ENCODE peak calls at places on chromosomes 2 and 18, in eight cellular contexts. One of them, this sample, is unnamed.

GRCh38 chr2:118097657-118098056 is 9.4 kb downstream of the INSIG2 start:
- DNase-seq in neural progenitor cell: no peak
- DNase-seq in GM23338: no peak
- DNase-seq in PC-3: peak
- DNase-seq in hepatocyte: no peak
- DNase-seq in MM.1S: no peak
- DNase-seq in HCT116: no peak
- DNase-seq in SK-N-SH: no peak
- DNase-seq in this sample: no peak

GRCh38 chr2:29110916-29111315 is 4.3 kb upstream of the CLIP4 start:
- DNase-seq in neural progenitor cell: no peak
- DNase-seq in GM23338: no peak
- DNase-seq in PC-3: peak
- DNase-seq in hepatocyte: peak
- DNase-seq in MM.1S: peak
- DNase-seq in HCT116: no peak
- DNase-seq in SK-N-SH: no peak
- DNase-seq in this sample: no peak

GRCh38 chr2:43623052-43623451 is 14.0 kb upstream of the PLEKHH2 start:
- DNase-seq in neural progenitor cell: no peak
- DNase-seq in GM23338: no peak
- DNase-seq in PC-3: no peak
- DNase-seq in hepatocyte: no peak
- DNase-seq in MM.1S: no peak
- DNase-seq in HCT116: no peak
- DNase-seq in SK-N-SH: peak
- DNase-seq in this sample: no peak

GRCh38 chr18:47677952-47678351 is 252.5 kb downstream of the SMAD2 start:
- DNase-seq in neural progenitor cell: no peak
- DNase-seq in GM23338: no peak
- DNase-seq in PC-3: no peak
- DNase-seq in hepatocyte: no peak
- DNase-seq in MM.1S: no peak
- DNase-seq in HCT116: no peak
- DNase-seq in SK-N-SH: no peak
- DNase-seq in this sample: peak

GRCh38 chr2:9205963-9206948 is at the start of gene ASAP2:
- DNase-seq in neural progenitor cell: peak
- DNase-seq in GM23338: peak
- DNase-seq in PC-3: peak
- DNase-seq in hepatocyte: peak
- DNase-seq in MM.1S: peak
- DNase-seq in HCT116: no peak
- DNase-seq in SK-N-SH: peak
- DNase-seq in this sample: peak

GRCh38 chr2:196166876-196167275 is 4.5 kb downstream of the STK17B start:
- DNase-seq in neural progenitor cell: no peak
- DNase-seq in GM23338: no peak
- DNase-seq in PC-3: peak
- DNase-seq in hepatocyte: no peak
- DNase-seq in MM.1S: peak
- DNase-seq in HCT116: no peak
- DNase-seq in SK-N-SH: no peak
- DNase-seq in this sample: no peak

GRCh38 chr2:101771911-101772321 is 74.4 kb downstream of the MAP4K4 start:
- DNase-seq in neural progenitor cell: no peak
- DNase-seq in GM23338: no peak
- DNase-seq in PC-3: no peak
- DNase-seq in hepatocyte: no peak
- DNase-seq in MM.1S: no peak
- DNase-seq in HCT116: no peak
- DNase-seq in SK-N-SH: no peak
- DNase-seq in this sample: no peak

GRCh38 chr18:25349131-25349925 is 2.6 kb downstream of the ZNF521 start:
- DNase-seq in neural progenitor cell: peak
- DNase-seq in GM23338: peak
- DNase-seq in PC-3: no peak
- DNase-seq in hepatocyte: peak
- DNase-seq in MM.1S: peak
- DNase-seq in HCT116: no peak
- DNase-seq in SK-N-SH: peak
- DNase-seq in this sample: no peak

GRCh38 chr2:104939570-104940235 is 85.8 kb downstream of the POU3F3 start:
- DNase-seq in neural progenitor cell: no peak
- DNase-seq in GM23338: no peak
- DNase-seq in PC-3: no peak
- DNase-seq in hepatocyte: no peak
- DNase-seq in MM.1S: no peak
- DNase-seq in HCT116: no peak
- DNase-seq in SK-N-SH: no peak
- DNase-seq in this sample: no peak

GRCh38 chr2:200797242-200797770 is 14.4 kb upstream of the BZW1 start:
- DNase-seq in neural progenitor cell: no peak
- DNase-seq in GM23338: no peak
- DNase-seq in PC-3: no peak
- DNase-seq in hepatocyte: peak
- DNase-seq in MM.1S: no peak
- DNase-seq in HCT116: no peak
- DNase-seq in SK-N-SH: no peak
- DNase-seq in this sample: no peak

GRCh38 chr2:211144078-211144477 is 587.7 kb downstream of the CPS1 start:
- DNase-seq in neural progenitor cell: no peak
- DNase-seq in GM23338: no peak
- DNase-seq in PC-3: peak
- DNase-seq in hepatocyte: no peak
- DNase-seq in MM.1S: no peak
- DNase-seq in HCT116: peak
- DNase-seq in SK-N-SH: no peak
- DNase-seq in this sample: no peak

GRCh38 chr2:167582619-167583018 is 664.8 kb downstream of the STK39 start:
- DNase-seq in neural progenitor cell: no peak
- DNase-seq in GM23338: no peak
- DNase-seq in PC-3: no peak
- DNase-seq in hepatocyte: no peak
- DNase-seq in MM.1S: no peak
- DNase-seq in HCT116: no peak
- DNase-seq in SK-N-SH: no peak
- DNase-seq in this sample: no peak

GRCh38 chr2:227817940-227818568 is 4.4 kb downstream of the CCL20 start:
- DNase-seq in neural progenitor cell: peak
- DNase-seq in GM23338: peak
- DNase-seq in PC-3: peak
- DNase-seq in hepatocyte: peak
- DNase-seq in MM.1S: no peak
- DNase-seq in HCT116: peak
- DNase-seq in SK-N-SH: peak
- DNase-seq in this sample: no peak

GRCh38 chr2:215613265-215613664 is 177.4 kb upstream of the FN1 start:
- DNase-seq in neural progenitor cell: no peak
- DNase-seq in GM23338: peak
- DNase-seq in PC-3: peak
- DNase-seq in hepatocyte: peak
- DNase-seq in MM.1S: no peak
- DNase-seq in HCT116: no peak
- DNase-seq in SK-N-SH: no peak
- DNase-seq in this sample: no peak

GRCh38 chr18:63895190-63895589 is 7.7 kb downstream of the SERPINB2 start:
- DNase-seq in neural progenitor cell: no peak
- DNase-seq in GM23338: no peak
- DNase-seq in PC-3: no peak
- DNase-seq in hepatocyte: no peak
- DNase-seq in MM.1S: no peak
- DNase-seq in HCT116: no peak
- DNase-seq in SK-N-SH: no peak
- DNase-seq in this sample: no peak

GRCh38 chr2:8671176-8671575 is 10.7 kb upstream of the ID2 start:
- DNase-seq in neural progenitor cell: no peak
- DNase-seq in GM23338: no peak
- DNase-seq in PC-3: no peak
- DNase-seq in hepatocyte: no peak
- DNase-seq in MM.1S: no peak
- DNase-seq in HCT116: no peak
- DNase-seq in SK-N-SH: no peak
- DNase-seq in this sample: no peak

GRCh38 chr2:210189452-210190143 is 18.4 kb upstream of the KANSL1L start:
- DNase-seq in neural progenitor cell: no peak
- DNase-seq in GM23338: no peak
- DNase-seq in PC-3: no peak
- DNase-seq in hepatocyte: no peak
- DNase-seq in MM.1S: no peak
- DNase-seq in HCT116: no peak
- DNase-seq in SK-N-SH: no peak
- DNase-seq in this sample: no peak

GRCh38 chr2:74835831-74836674 is 2.1 kb downstream of the HK2 start:
- DNase-seq in neural progenitor cell: peak
- DNase-seq in GM23338: peak
- DNase-seq in PC-3: peak
- DNase-seq in hepatocyte: peak
- DNase-seq in MM.1S: peak
- DNase-seq in HCT116: peak
- DNase-seq in SK-N-SH: peak
- DNase-seq in this sample: peak

GRCh38 chr2:34486945-34487344 is 887.8 kb upstream of the FAM98A start:
- DNase-seq in neural progenitor cell: no peak
- DNase-seq in GM23338: no peak
- DNase-seq in PC-3: no peak
- DNase-seq in hepatocyte: no peak
- DNase-seq in MM.1S: no peak
- DNase-seq in HCT116: no peak
- DNase-seq in SK-N-SH: no peak
- DNase-seq in this sample: no peak
- TF ChIP-seq CTCF in neural progenitor cell: no peak
- TF ChIP-seq CTCF in GM23338: no peak
- TF ChIP-seq CTCF in PC-3: no peak
- TF ChIP-seq CTCF in hepatocyte: no peak
- TF ChIP-seq CTCF in MM.1S: no peak
- TF ChIP-seq CTCF in HCT116: no peak
- TF ChIP-seq CTCF in SK-N-SH: no peak
- TF ChIP-seq CTCF in this sample: no peak

GRCh38 chr2:213991454-213992108 is 419.3 kb upstream of the VWC2L start:
- DNase-seq in neural progenitor cell: no peak
- DNase-seq in GM23338: no peak
- DNase-seq in PC-3: peak
- DNase-seq in hepatocyte: no peak
- DNase-seq in MM.1S: no peak
- DNase-seq in HCT116: no peak
- DNase-seq in SK-N-SH: no peak
- DNase-seq in this sample: no peak
- H3K27ac ChIP-seq in neural progenitor cell: no peak
- H3K27ac ChIP-seq in GM23338: no peak
- H3K27ac ChIP-seq in PC-3: no peak
- H3K27ac ChIP-seq in hepatocyte: no peak
- H3K27ac ChIP-seq in MM.1S: no peak
- H3K27ac ChIP-seq in HCT116: no peak
- H3K27ac ChIP-seq in SK-N-SH: no peak
- H3K27ac ChIP-seq in this sample: no peak

GRCh38 chr2:237190958-237191692 is 105.4 kb downstream of the COPS8 start:
- DNase-seq in neural progenitor cell: no peak
- DNase-seq in GM23338: no peak
- DNase-seq in PC-3: no peak
- DNase-seq in hepatocyte: no peak
- DNase-seq in MM.1S: no peak
- DNase-seq in HCT116: no peak
- DNase-seq in SK-N-SH: no peak
- DNase-seq in this sample: no peak
- TF ChIP-seq EZH2phosphoT487 in neural progenitor cell: no peak
- TF ChIP-seq EZH2phosphoT487 in GM23338: no peak
- TF ChIP-seq EZH2phosphoT487 in PC-3: no peak
- TF ChIP-seq EZH2phosphoT487 in hepatocyte: no peak
- TF ChIP-seq EZH2phosphoT487 in MM.1S: no peak
- TF ChIP-seq EZH2phosphoT487 in HCT116: no peak
- TF ChIP-seq EZH2phosphoT487 in SK-N-SH: no peak
- TF ChIP-seq EZH2phosphoT487 in this sample: no peak

GRCh38 chr2:149490296-149490695 is 97.3 kb downstream of the MMADHC start:
- DNase-seq in neural progenitor cell: no peak
- DNase-seq in GM23338: peak
- DNase-seq in PC-3: peak
- DNase-seq in hepatocyte: peak
- DNase-seq in MM.1S: no peak
- DNase-seq in HCT116: no peak
- DNase-seq in SK-N-SH: peak
- DNase-seq in this sample: no peak
- TF ChIP-seq CTCF in neural progenitor cell: no peak
- TF ChIP-seq CTCF in GM23338: peak
- TF ChIP-seq CTCF in PC-3: no peak
- TF ChIP-seq CTCF in hepatocyte: peak
- TF ChIP-seq CTCF in MM.1S: no peak
- TF ChIP-seq CTCF in HCT116: no peak
- TF ChIP-seq CTCF in SK-N-SH: peak
- TF ChIP-seq CTCF in this sample: no peak

DNA sequence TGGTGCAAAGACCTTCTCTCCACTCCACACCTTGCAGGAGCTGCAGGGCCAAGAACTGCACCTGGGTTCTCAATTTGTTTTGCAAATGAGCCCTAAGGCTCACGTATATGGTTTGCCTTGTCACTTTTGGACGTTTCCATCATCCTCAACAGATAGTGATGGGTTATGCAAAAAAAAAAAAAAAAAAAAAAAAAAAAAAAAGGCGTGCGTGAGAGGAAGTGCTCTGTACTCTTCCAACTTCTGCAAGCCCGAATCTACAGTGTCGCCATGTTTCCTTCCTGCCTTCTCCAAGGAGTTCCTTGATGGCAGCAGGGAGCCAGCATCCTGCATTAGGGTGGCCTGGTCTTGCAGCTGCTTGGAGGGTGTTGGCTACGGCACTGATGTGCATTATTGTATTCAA is 4.0 kb upstream of the INHBB start:
- DNase-seq in neural progenitor cell: no peak
- DNase-seq in GM23338: no peak
- DNase-seq in PC-3: no peak
- DNase-seq in hepatocyte: no peak
- DNase-seq in MM.1S: no peak
- DNase-seq in HCT116: no peak
- DNase-seq in SK-N-SH: no peak
- DNase-seq in this sample: no peak
- H3K27ac ChIP-seq in neural progenitor cell: no peak
- H3K27ac ChIP-seq in GM23338: no peak
- H3K27ac ChIP-seq in PC-3: no peak
- H3K27ac ChIP-seq in hepatocyte: no peak
- H3K27ac ChIP-seq in MM.1S: no peak
- H3K27ac ChIP-seq in HCT116: no peak
- H3K27ac ChIP-seq in SK-N-SH: no peak
- H3K27ac ChIP-seq in this sample: no peak

This sample was measured in OCI-LY7.